ENCODE peak calls at places on chromosomes 2 and 18, in six cellular contexts. U is B cell, V is gastrocnemius medialis, Z is GM12865, B is WTC11, S is AG04450. M is an unnamed sample.

GRCh38 chr2:181738074-181738473 is 57.8 kb upstream of the NEUROD1 start:
- DNase-seq in Z (no peak), U (no peak), B (no peak), S (no peak), V (no peak), M (no peak)

GRCh38 chr2:147998203-147998602 is 22.3 kb downstream of the ORC4 start:
- DNase-seq in Z (no peak), V (no peak), B (no peak), S (no peak), U (no peak), M (no peak)

GRCh38 chr2:385061-385460 is 97.2 kb upstream of the ALKAL2 start:
- DNase-seq in S (no peak), B (no peak), V (no peak), Z (no peak), U (no peak), M (no peak)

GRCh38 chr2:10918661-10919414 is 7.1 kb downstream of the KCNF1 start:
- DNase-seq in B (no peak), U (no peak), V (no peak), S (no peak), Z (no peak), M (no peak)

GRCh38 chr2:217412721-217413120 is 552.9 kb upstream of the TNP1 start:
- DNase-seq in B (no peak), U (no peak), S (no peak), Z (no peak), V (no peak), M (no peak)

GRCh38 chr18:31942301-31942998 is 478 bp downstream of the TRAPPC8 start:
- DNase-seq in B (peak; percentile 29), S (no peak), V (peak; percentile 22), Z (peak; percentile 64), U (peak; percentile 86), M (peak; percentile 62)

GRCh38 chr18:53790817-53791216 is 433.7 kb downstream of the MBD2 start:
- DNase-seq in Z (no peak), B (no peak), V (no peak), S (no peak), U (no peak), M (no peak)

GRCh38 chr2:128413718-128414341 is 95.2 kb upstream of the HS6ST1 start:
- DNase-seq in S (no peak), V (no peak), U (no peak), Z (no peak), B (no peak), M (no peak)

GRCh38 chr2:16179701-16180402 is 239.5 kb downstream of the MYCN start:
- DNase-seq in Z (no peak), S (no peak), V (no peak), U (no peak), B (peak; percentile 44), M (no peak)

GRCh38 chr2:16176971-16177480 is 236.7 kb downstream of the MYCN start:
- DNase-seq in Z (no peak), B (no peak), V (no peak), U (no peak), S (no peak), M (no peak)

GRCh38 chr2:16180631-16181030 is 240.3 kb downstream of the MYCN start:
- DNase-seq in B (no peak), Z (no peak), V (no peak), S (no peak), U (no peak), M (no peak)

GRCh38 chr2:16177671-16178180 is 237.4 kb downstream of the MYCN start:
- DNase-seq in Z (no peak), U (no peak), V (no peak), B (no peak), S (no peak), M (no peak)

GRCh38 chr2:16178551-16179130 is 238.3 kb downstream of the MYCN start:
- DNase-seq in V (no peak), S (no peak), Z (no peak), U (no peak), B (no peak), M (no peak)
- TF ChIP-seq CTCF in V (no peak), S (no peak), Z (no peak), U (no peak), B (no peak), M (no peak)

GRCh38 chr18:2513616-2514015 is 57.7 kb downstream of the METTL4 start:
- DNase-seq in Z (no peak), U (no peak), B (no peak), V (no peak), S (no peak), M (no peak)

GRCh38 chr18:2515408-2515807 is 55.9 kb downstream of the METTL4 start:
- DNase-seq in S (peak; percentile 38), B (no peak), U (no peak), V (no peak), Z (no peak), M (no peak)

GRCh38 chr18:2522112-2522511 is 49.2 kb downstream of the METTL4 start:
- DNase-seq in U (no peak), B (no peak), Z (peak; percentile 17), V (no peak), S (no peak), M (no peak)

GRCh38 chr18:2515908-2516625 is 55.2 kb downstream of the METTL4 start:
- DNase-seq in B (no peak), Z (peak; percentile 11), V (no peak), S (peak; percentile 58), U (no peak), M (peak; percentile 7)

GRCh38 chr18:2518473-2518872 is 52.8 kb downstream of the METTL4 start:
- DNase-seq in U (no peak), B (no peak), V (no peak), S (no peak), Z (no peak), M (no peak)
- TF ChIP-seq CTCF in U (no peak), B (no peak), V (no peak), S (no peak), Z (no peak), M (no peak)

GRCh38 chr2:216134958-216135541 is 25.9 kb downstream of the XRCC5 start:
- DNase-seq in S (no peak), V (no peak), Z (no peak), U (no peak), B (no peak), M (no peak)

GRCh38 chr2:216142540-216142939 is 33.4 kb downstream of the XRCC5 start:
- DNase-seq in B (no peak), S (peak; percentile 71), V (no peak), Z (peak; percentile 90), U (no peak), M (peak; percentile 74)

GRCh38 chr2:216144372-216144771 is 35.2 kb downstream of the XRCC5 start:
- DNase-seq in B (no peak), Z (no peak), S (no peak), V (no peak), U (no peak), M (no peak)

GRCh38 chr2:216144857-216145256 is 35.7 kb downstream of the XRCC5 start:
- DNase-seq in U (no peak), Z (no peak), V (no peak), S (no peak), B (no peak), M (no peak)

GRCh38 chr2:216139884-216140283 is 30.7 kb downstream of the XRCC5 start:
- DNase-seq in Z (peak; percentile 50), U (peak; percentile 10), B (peak; percentile 24), S (no peak), V (no peak), M (peak; percentile 8)
- TF ChIP-seq CTCF in Z (peak; percentile 37), U (peak; percentile 60), B (peak; percentile 31), S (no peak), V (peak; percentile 28), M (no peak)

DNA sequence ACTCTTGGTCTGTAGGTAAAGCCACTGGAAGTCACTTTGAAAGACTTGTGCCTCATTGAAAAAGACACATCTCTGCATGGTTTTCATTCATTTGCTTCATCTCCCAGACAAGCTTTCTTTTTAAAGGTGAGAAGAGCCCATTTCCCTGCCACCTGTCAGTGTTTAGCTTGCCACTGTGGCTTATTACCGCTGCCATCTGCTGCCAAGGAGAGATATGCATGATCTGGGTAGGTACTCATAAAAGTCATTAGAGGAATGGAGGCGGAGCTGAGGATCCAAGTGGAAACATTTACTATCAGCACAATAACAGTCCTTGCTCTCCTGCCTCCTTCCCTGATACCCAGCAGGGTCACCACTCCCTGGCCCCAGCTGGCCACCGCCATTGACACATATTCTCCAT is 390.4 kb downstream of the TSN start:
- DNase-seq in B (no peak), U (no peak), V (no peak), S (no peak), Z (no peak), M (no peak)
- TF ChIP-seq CTCF in B (no peak), U (no peak), V (no peak), S (no peak), Z (no peak), M (no peak)

GRCh38 chr2:31386648-31387047 is 27.9 kb downstream of the XDH start:
- DNase-seq in V (no peak), S (no peak), B (peak; percentile 53), Z (no peak), U (no peak), M (no peak)
- TF ChIP-seq CTCF in V (no peak), S (peak; percentile 21), B (no peak), Z (no peak), U (no peak), M (no peak)

GRCh38 chr2:69744456-69744855 is 2.5 kb downstream of the ANXA4 start:
- DNase-seq in V (no peak), B (no peak), S (no peak), U (no peak), Z (no peak), M (no peak)

GRCh38 chr2:69735696-69736095 is 6.2 kb upstream of the ANXA4 start:
- DNase-seq in Z (no peak), U (no peak), S (no peak), B (no peak), V (no peak), M (no peak)

GRCh38 chr2:69743847-69744264 is 1.9 kb downstream of the ANXA4 start:
- DNase-seq in U (no peak), B (no peak), V (no peak), S (no peak), Z (no peak), M (no peak)

GRCh38 chr2:69742170-69742952 is 427 bp downstream of the ANXA4 start:
- DNase-seq in U (no peak), B (peak; percentile 24), V (no peak), Z (no peak), S (no peak), M (no peak)

GRCh38 chr2:69741281-69742169 is at the start of gene ANXA4:
- DNase-seq in S (peak; percentile 45), B (peak; percentile 67), U (peak; percentile 74), V (peak; percentile 82), Z (peak; percentile 89), M (peak; percentile 91)
- TF ChIP-seq CTCF in S (peak; percentile 43), B (no peak), U (peak; percentile 16), V (peak; percentile 42), Z (peak; percentile 2), M (no peak)

GRCh38 chr2:6824962-6825361 is 40.7 kb downstream of the CMPK2 start:
- DNase-seq in S (no peak), B (no peak), Z (no peak), U (no peak), V (no peak), M (no peak)

GRCh38 chr2:6826081-6826913 is 39.4 kb downstream of the CMPK2 start:
- DNase-seq in S (no peak), U (no peak), V (no peak), B (peak; percentile 23), Z (peak; percentile 75), M (peak; percentile 59)

GRCh38 chr2:6831229-6831628 is 34.5 kb downstream of the CMPK2 start:
- DNase-seq in Z (no peak), B (no peak), U (no peak), V (no peak), S (no peak), M (no peak)

GRCh38 chr2:6827516-6828298 is 38.0 kb downstream of the CMPK2 start:
- DNase-seq in Z (no peak), U (no peak), V (no peak), S (no peak), B (no peak), M (no peak)

GRCh38 chr2:6828299-6828584 is 37.5 kb downstream of the CMPK2 start:
- DNase-seq in U (no peak), Z (no peak), V (no peak), B (no peak), S (no peak), M (no peak)
- TF ChIP-seq CTCF in U (peak; percentile 25), Z (peak; percentile 4), V (peak; percentile 38), B (no peak), S (peak; percentile 44), M (no peak)

M was measured in GM20000.